ENCODE peak calls at places on chromosomes 11 and 22, in six cellular contexts. M is IMR-90, O is neuronal stem cell, R is trophoblast cell, H is H1, F is mesenchymal stem cell. I is an unnamed sample.

GRCh38 chr22:40213478-40213877 is 35.8 kb downstream of the TNRC6B start:
- DNase-seq in H (no peak), F (no peak), M (no peak), R (no peak), O (no peak), I (no peak)

GRCh38 chr11:93585758-93586157 is 42.6 kb upstream of the SMCO4 start:
- DNase-seq in R (peak), H (no peak), F (peak), M (peak), O (no peak), I (no peak)

GRCh38 chr11:67437082-67437821 is at the start of gene PTPRCAP:
- DNase-seq in R (no peak), O (no peak), F (no peak), H (no peak), M (no peak), I (no peak)

GRCh38 chr11:34665077-34665835 is 44.4 kb downstream of the EHF start:
- DNase-seq in O (no peak), R (no peak), H (no peak), M (no peak), F (no peak), I (no peak)

GRCh38 chr11:71927813-71928738 is at the start of gene XNDC1N:
- DNase-seq in R (peak), M (peak), H (peak), O (peak), F (peak), I (peak)

GRCh38 chr22:19103881-19104821 is 18.1 kb downstream of the DGCR2 start:
- DNase-seq in O (no peak), H (no peak), M (peak), F (peak), R (no peak), I (no peak)

GRCh38 chr11:10930961-10931760 is 73.3 kb upstream of the ZBED5 start:
- DNase-seq in R (peak), M (peak), H (peak), F (peak), O (peak), I (peak)

GRCh38 chr11:73972187-73972586 is 10.5 kb downstream of the UCP2 start:
- DNase-seq in M (no peak), O (no peak), R (no peak), F (no peak), H (no peak), I (no peak)

GRCh38 chr22:29631725-29632124 is 28.3 kb downstream of the NF2 start:
- DNase-seq in F (no peak), R (peak), H (no peak), M (no peak), O (no peak), I (no peak)

GRCh38 chr11:116257871-116258270 is 514.9 kb downstream of the BUD13 start:
- DNase-seq in O (no peak), R (no peak), F (no peak), H (no peak), M (no peak), I (no peak)

GRCh38 chr22:39469681-39470461 is 13.1 kb downstream of the MGAT3 start:
- DNase-seq in M (no peak), F (no peak), R (no peak), H (no peak), O (no peak), I (no peak)

GRCh38 chr11:61350803-61351202 is 10.9 kb downstream of the CYB561A3 start:
- DNase-seq in F (no peak), R (no peak), M (no peak), O (no peak), H (no peak), I (no peak)

GRCh38 chr11:116459233-116459632 is 313.6 kb downstream of the BUD13 start:
- DNase-seq in O (no peak), H (no peak), M (no peak), R (no peak), F (no peak), I (no peak)

GRCh38 chr11:40338739-40339138 is 1120.7 kb downstream of the LRRC4C start:
- DNase-seq in M (peak), F (peak), R (no peak), O (no peak), H (no peak), I (no peak)

GRCh38 chr11:6520265-6520664 is 23.2 kb downstream of the DNHD1 start:
- DNase-seq in R (no peak), H (no peak), F (no peak), M (no peak), O (no peak), I (no peak)

DNA sequence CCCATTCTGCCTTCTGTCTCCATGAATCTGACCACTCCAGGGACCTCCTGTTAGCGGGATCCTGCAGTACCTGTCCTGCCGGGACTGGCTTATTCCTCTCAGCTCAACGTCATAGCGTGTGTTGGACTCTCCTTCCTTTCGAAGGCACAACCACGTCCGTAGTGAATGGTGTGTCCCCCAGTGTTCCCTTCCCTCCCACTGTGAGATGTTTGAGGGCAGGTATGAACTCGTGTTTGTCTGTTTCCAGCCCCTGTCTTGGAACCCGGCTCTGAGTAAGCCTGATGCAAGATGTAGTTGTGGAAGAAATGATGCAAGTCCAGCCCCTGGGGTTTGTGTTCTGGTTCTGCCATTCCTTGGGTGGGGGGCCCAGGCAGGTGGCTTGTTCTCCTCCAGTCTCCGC is 10.5 kb upstream of the MYEOV start:
- DNase-seq in O (no peak), M (no peak), F (no peak), R (no peak), H (no peak), I (no peak)
- H4K91ac ChIP-seq in O (no peak), M (no peak), F (no peak), R (no peak), H (no peak), I (no peak)

DNA sequence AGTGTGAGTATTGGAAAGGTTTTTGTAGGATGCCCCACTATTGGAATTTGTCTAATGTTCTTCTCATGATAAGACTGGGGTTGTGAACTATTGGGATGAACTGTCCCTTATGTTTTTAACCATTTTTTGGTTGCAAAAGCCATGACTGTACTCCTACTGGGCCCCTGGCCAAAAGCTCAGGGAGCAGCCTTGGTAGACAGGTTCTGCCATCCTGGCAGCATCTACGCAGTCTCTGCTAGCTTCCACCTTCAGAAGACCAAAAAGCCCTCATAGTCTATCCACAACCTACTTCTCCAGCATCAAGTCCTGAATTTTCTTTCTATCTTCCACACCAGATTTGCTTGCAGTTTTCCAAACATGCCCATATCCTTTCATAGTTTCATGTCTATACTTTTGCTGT is 211.8 kb downstream of the TENM4 start:
- DNase-seq in O (no peak), R (no peak), H (no peak), F (no peak), M (no peak), I (no peak)
- H4K91ac ChIP-seq in O (no peak), R (no peak), H (no peak), F (no peak), M (no peak), I (no peak)

GRCh38 chr11:128212324-128212723 is 375.0 kb downstream of the ETS1 start:
- DNase-seq in M (no peak), F (no peak), H (no peak), O (no peak), R (peak), I (no peak)
- H4K91ac ChIP-seq in M (no peak), F (no peak), H (no peak), O (no peak), R (peak), I (no peak)

DNA sequence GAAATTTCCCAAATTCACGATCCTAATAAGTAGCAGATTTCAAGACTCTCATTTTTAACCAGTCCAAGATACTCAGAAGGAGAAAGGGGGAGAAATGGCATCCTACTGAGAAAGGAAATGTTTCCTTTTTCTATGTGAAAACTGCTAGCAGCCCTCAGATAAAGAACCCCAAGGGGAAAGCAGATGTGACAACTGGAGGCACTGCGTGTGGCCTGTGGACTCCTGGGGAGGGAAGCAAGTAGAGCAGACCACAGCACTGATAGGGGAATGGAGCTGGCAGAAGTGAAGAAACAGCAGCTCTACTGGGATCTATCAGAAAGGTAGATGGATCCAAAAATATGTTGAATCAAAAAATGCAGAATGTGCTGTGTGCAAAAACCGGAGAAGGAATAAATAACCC is 239.7 kb upstream of the API5 start:
- DNase-seq in R (no peak), O (no peak), H (no peak), F (no peak), M (no peak), I (peak)
- H4K91ac ChIP-seq in R (peak), O (no peak), H (no peak), F (no peak), M (no peak), I (no peak)

GRCh38 chr11:25891960-25892359 is 440.0 kb upstream of the ANO3 start:
- DNase-seq in H (no peak), O (no peak), F (no peak), R (no peak), M (no peak), I (no peak)
- H4K91ac ChIP-seq in H (no peak), O (no peak), F (no peak), R (no peak), M (no peak), I (no peak)

I was measured in H9.